ENCODE peak calls at places on chromosomes 16 and 17, in five cellular contexts. J, R, W, S and B are unnamed samples.

GRCh38 chr17:2892305-2892971 is 96.2 kb downstream of the RAP1GAP2 start:
- DNase-seq in J (peak; percentile 27), R (peak; percentile 81), W (no peak), S (no peak), B (peak; percentile 31)

GRCh38 chr17:77365584-77366186 is 224.9 kb downstream of the SEC14L1 start:
- DNase-seq in J (no peak), R (peak; percentile 89), W (no peak), S (no peak), B (peak; percentile 56)

GRCh38 chr17:78759203-78759968 is 22.7 kb downstream of the CYTH1 start:
- DNase-seq in J (no peak), R (no peak), W (no peak), S (peak; percentile 80), B (peak; percentile 84)

GRCh38 chr16:28845173-28846079 is 722 bp downstream of the TUFM start:
- DNase-seq in J (no peak), R (peak; percentile 74), W (no peak), S (no peak), B (peak; percentile 38)

GRCh38 chr16:24834459-24835335 is 11.1 kb upstream of the SLC5A11 start:
- DNase-seq in J (no peak), R (peak; percentile 60), W (no peak), S (no peak), B (peak; percentile 15)

GRCh38 chr17:64329571-64329970 is 61.1 kb downstream of the PECAM1 start:
- DNase-seq in J (no peak), R (no peak), W (no peak), S (no peak), B (no peak)

GRCh38 chr17:6047966-6048365 is 22.2 kb upstream of the WSCD1 start:
- DNase-seq in J (peak; percentile 15), R (peak; percentile 79), W (no peak), S (no peak), B (peak; percentile 74)

GRCh38 chr17:73286863-73287296 is 24.9 kb downstream of the CDC42EP4 start:
- DNase-seq in J (no peak), R (no peak), W (no peak), S (no peak), B (no peak)

GRCh38 chr17:14201595-14201994 is 35.1 kb downstream of the CDRT15 start:
- DNase-seq in J (no peak), R (no peak), W (no peak), S (peak; percentile 64), B (no peak)

GRCh38 chr16:48366165-48367093 is 18.8 kb downstream of the SIAH1 start:
- DNase-seq in J (peak; percentile 84), R (peak; percentile 53), W (no peak), S (no peak), B (peak; percentile 38)

GRCh38 chr16:72241930-72242329 is 70.0 kb upstream of the PMFBP1 start:
- DNase-seq in J (peak; percentile 12), R (peak; percentile 55), W (no peak), S (no peak), B (no peak)

GRCh38 chr17:7867881-7868329 is 10.1 kb downstream of the CYB5D1 start:
- DNase-seq in J (no peak), R (no peak), W (no peak), S (no peak), B (no peak)

GRCh38 chr17:7380321-7380720 is 568 bp upstream of the TNK1 start:
- DNase-seq in J (peak; percentile 63), R (no peak), W (no peak), S (no peak), B (peak; percentile 18)

GRCh38 chr16:29761882-29762281 is 16.1 kb upstream of the C16orf54 start:
- DNase-seq in J (no peak), R (no peak), W (no peak), S (no peak), B (no peak)

GRCh38 chr17:3887811-3888210 is 5.0 kb downstream of the CAMKK1 start:
- DNase-seq in J (no peak), R (no peak), W (no peak), S (no peak), B (no peak)

GRCh38 chr16:67945392-67945933 is 1.5 kb upstream of the LCAT start:
- DNase-seq in J (no peak), R (no peak), W (no peak), S (no peak), B (no peak)

GRCh38 chr16:424033-424622 is 1.3 kb upstream of the RAB11FIP3 start:
- DNase-seq in J (peak; percentile 90), R (peak; percentile 63), W (no peak), S (no peak), B (peak; percentile 58)